ENCODE peak calls at places on chromosomes 1 and 21, in ten cellular contexts. One of them, this sample, is unnamed.

GRCh38 chr1:209601809-209602657 is 18.5 kb downstream of the CAMK1G start:
- DNase-seq in breast epithelium: no peak
- DNase-seq in effector CD4-positive, alpha-beta T cell: no peak
- DNase-seq in activated naive CD4-positive, alpha-beta T cell: no peak
- DNase-seq in psoas muscle: no peak
- DNase-seq in GM13976: no peak
- DNase-seq in RCC 7860: peak
- DNase-seq in activated CD8-positive, alpha-beta T cell treated with anti-CD3 and anti-CD28 coated beads for 36 hours: peak
- DNase-seq in stimulated activated CD4-positive, alpha-beta T cell treated with anti-CD3 and anti-CD28 coated beads, Interleukin-1b, Interleukin-23, amount 100 ng/mL, for 48 hours: peak
- DNase-seq in activated CD8-positive, alpha-beta memory T cell treated with anti-CD3 and anti-CD28 coated beads, Interleukin-2, amount 50 U/mL, for 48 hours: no peak
- DNase-seq in this sample: no peak

GRCh38 chr1:100348549-100349144 is 3.7 kb upstream of the CDC14A start:
- DNase-seq in RCC 7860: no peak
- DNase-seq in effector CD4-positive, alpha-beta T cell: no peak
- DNase-seq in GM13976: no peak
- DNase-seq in psoas muscle: no peak
- DNase-seq in activated CD8-positive, alpha-beta T cell treated with anti-CD3 and anti-CD28 coated beads for 36 hours: no peak
- DNase-seq in stimulated activated CD4-positive, alpha-beta T cell treated with anti-CD3 and anti-CD28 coated beads, Interleukin-1b, Interleukin-23, amount 100 ng/mL, for 48 hours: no peak
- DNase-seq in activated naive CD4-positive, alpha-beta T cell: no peak
- DNase-seq in activated CD8-positive, alpha-beta memory T cell treated with anti-CD3 and anti-CD28 coated beads, Interleukin-2, amount 50 U/mL, for 48 hours: no peak
- DNase-seq in breast epithelium: no peak
- DNase-seq in this sample: no peak

GRCh38 chr1:51840743-51841461 is 37.6 kb downstream of the NRDC start:
- DNase-seq in stimulated activated CD4-positive, alpha-beta T cell treated with anti-CD3 and anti-CD28 coated beads, Interleukin-1b, Interleukin-23, amount 100 ng/mL, for 48 hours: no peak
- DNase-seq in GM13976: no peak
- DNase-seq in effector CD4-positive, alpha-beta T cell: no peak
- DNase-seq in activated CD8-positive, alpha-beta memory T cell treated with anti-CD3 and anti-CD28 coated beads, Interleukin-2, amount 50 U/mL, for 48 hours: no peak
- DNase-seq in activated naive CD4-positive, alpha-beta T cell: no peak
- DNase-seq in breast epithelium: no peak
- DNase-seq in activated CD8-positive, alpha-beta T cell treated with anti-CD3 and anti-CD28 coated beads for 36 hours: no peak
- DNase-seq in RCC 7860: no peak
- DNase-seq in psoas muscle: no peak
- DNase-seq in this sample: no peak

GRCh38 chr1:8061210-8061609 is 35.1 kb upstream of the ERRFI1 start:
- DNase-seq in stimulated activated CD4-positive, alpha-beta T cell treated with anti-CD3 and anti-CD28 coated beads, Interleukin-1b, Interleukin-23, amount 100 ng/mL, for 48 hours: no peak
- DNase-seq in breast epithelium: no peak
- DNase-seq in psoas muscle: no peak
- DNase-seq in effector CD4-positive, alpha-beta T cell: no peak
- DNase-seq in activated CD8-positive, alpha-beta memory T cell treated with anti-CD3 and anti-CD28 coated beads, Interleukin-2, amount 50 U/mL, for 48 hours: no peak
- DNase-seq in activated naive CD4-positive, alpha-beta T cell: no peak
- DNase-seq in RCC 7860: peak
- DNase-seq in activated CD8-positive, alpha-beta T cell treated with anti-CD3 and anti-CD28 coated beads for 36 hours: no peak
- DNase-seq in GM13976: no peak
- DNase-seq in this sample: no peak

GRCh38 chr1:69313118-69313517 is 254.6 kb upstream of the LRRC7 start:
- DNase-seq in effector CD4-positive, alpha-beta T cell: no peak
- DNase-seq in psoas muscle: no peak
- DNase-seq in activated naive CD4-positive, alpha-beta T cell: no peak
- DNase-seq in breast epithelium: no peak
- DNase-seq in stimulated activated CD4-positive, alpha-beta T cell treated with anti-CD3 and anti-CD28 coated beads, Interleukin-1b, Interleukin-23, amount 100 ng/mL, for 48 hours: no peak
- DNase-seq in activated CD8-positive, alpha-beta T cell treated with anti-CD3 and anti-CD28 coated beads for 36 hours: no peak
- DNase-seq in RCC 7860: no peak
- DNase-seq in GM13976: no peak
- DNase-seq in activated CD8-positive, alpha-beta memory T cell treated with anti-CD3 and anti-CD28 coated beads, Interleukin-2, amount 50 U/mL, for 48 hours: no peak
- DNase-seq in this sample: no peak

GRCh38 chr1:115184951-115185331 is 95.6 kb upstream of the TSPAN2 start:
- DNase-seq in psoas muscle: peak
- DNase-seq in activated CD8-positive, alpha-beta T cell treated with anti-CD3 and anti-CD28 coated beads for 36 hours: no peak
- DNase-seq in GM13976: no peak
- DNase-seq in effector CD4-positive, alpha-beta T cell: no peak
- DNase-seq in stimulated activated CD4-positive, alpha-beta T cell treated with anti-CD3 and anti-CD28 coated beads, Interleukin-1b, Interleukin-23, amount 100 ng/mL, for 48 hours: no peak
- DNase-seq in activated naive CD4-positive, alpha-beta T cell: no peak
- DNase-seq in activated CD8-positive, alpha-beta memory T cell treated with anti-CD3 and anti-CD28 coated beads, Interleukin-2, amount 50 U/mL, for 48 hours: no peak
- DNase-seq in breast epithelium: no peak
- DNase-seq in RCC 7860: peak
- DNase-seq in this sample: no peak

GRCh38 chr1:209621329-209621728 is 30.9 kb downstream of the LAMB3 start:
- DNase-seq in stimulated activated CD4-positive, alpha-beta T cell treated with anti-CD3 and anti-CD28 coated beads, Interleukin-1b, Interleukin-23, amount 100 ng/mL, for 48 hours: no peak
- DNase-seq in activated CD8-positive, alpha-beta T cell treated with anti-CD3 and anti-CD28 coated beads for 36 hours: no peak
- DNase-seq in GM13976: no peak
- DNase-seq in psoas muscle: no peak
- DNase-seq in effector CD4-positive, alpha-beta T cell: no peak
- DNase-seq in RCC 7860: no peak
- DNase-seq in activated CD8-positive, alpha-beta memory T cell treated with anti-CD3 and anti-CD28 coated beads, Interleukin-2, amount 50 U/mL, for 48 hours: no peak
- DNase-seq in breast epithelium: no peak
- DNase-seq in activated naive CD4-positive, alpha-beta T cell: no peak
- DNase-seq in this sample: no peak

GRCh38 chr1:183185941-183186490 is at the start of gene LAMC2:
- DNase-seq in stimulated activated CD4-positive, alpha-beta T cell treated with anti-CD3 and anti-CD28 coated beads, Interleukin-1b, Interleukin-23, amount 100 ng/mL, for 48 hours: peak
- DNase-seq in breast epithelium: peak
- DNase-seq in GM13976: peak
- DNase-seq in activated CD8-positive, alpha-beta T cell treated with anti-CD3 and anti-CD28 coated beads for 36 hours: peak
- DNase-seq in activated CD8-positive, alpha-beta memory T cell treated with anti-CD3 and anti-CD28 coated beads, Interleukin-2, amount 50 U/mL, for 48 hours: peak
- DNase-seq in effector CD4-positive, alpha-beta T cell: no peak
- DNase-seq in psoas muscle: no peak
- DNase-seq in activated naive CD4-positive, alpha-beta T cell: no peak
- DNase-seq in RCC 7860: peak
- DNase-seq in this sample: no peak

GRCh38 chr1:187474266-187474665 is 645.5 kb downstream of the PLA2G4A start:
- DNase-seq in stimulated activated CD4-positive, alpha-beta T cell treated with anti-CD3 and anti-CD28 coated beads, Interleukin-1b, Interleukin-23, amount 100 ng/mL, for 48 hours: no peak
- DNase-seq in activated naive CD4-positive, alpha-beta T cell: no peak
- DNase-seq in activated CD8-positive, alpha-beta memory T cell treated with anti-CD3 and anti-CD28 coated beads, Interleukin-2, amount 50 U/mL, for 48 hours: no peak
- DNase-seq in GM13976: no peak
- DNase-seq in psoas muscle: no peak
- DNase-seq in breast epithelium: no peak
- DNase-seq in activated CD8-positive, alpha-beta T cell treated with anti-CD3 and anti-CD28 coated beads for 36 hours: no peak
- DNase-seq in RCC 7860: peak
- DNase-seq in effector CD4-positive, alpha-beta T cell: no peak
- DNase-seq in this sample: no peak

GRCh38 chr21:32604484-32604883 is 7.7 kb downstream of the CFAP298 start:
- DNase-seq in effector CD4-positive, alpha-beta T cell: no peak
- DNase-seq in activated CD8-positive, alpha-beta memory T cell treated with anti-CD3 and anti-CD28 coated beads, Interleukin-2, amount 50 U/mL, for 48 hours: no peak
- DNase-seq in breast epithelium: no peak
- DNase-seq in psoas muscle: no peak
- DNase-seq in stimulated activated CD4-positive, alpha-beta T cell treated with anti-CD3 and anti-CD28 coated beads, Interleukin-1b, Interleukin-23, amount 100 ng/mL, for 48 hours: no peak
- DNase-seq in GM13976: no peak
- DNase-seq in activated CD8-positive, alpha-beta T cell treated with anti-CD3 and anti-CD28 coated beads for 36 hours: no peak
- DNase-seq in activated naive CD4-positive, alpha-beta T cell: no peak
- DNase-seq in RCC 7860: no peak
- DNase-seq in this sample: no peak

GRCh38 chr1:95126366-95126765 is 9.2 kb downstream of the TLCD4 start:
- DNase-seq in GM13976: no peak
- DNase-seq in effector CD4-positive, alpha-beta T cell: no peak
- DNase-seq in RCC 7860: no peak
- DNase-seq in activated naive CD4-positive, alpha-beta T cell: no peak
- DNase-seq in activated CD8-positive, alpha-beta T cell treated with anti-CD3 and anti-CD28 coated beads for 36 hours: no peak
- DNase-seq in psoas muscle: no peak
- DNase-seq in breast epithelium: no peak
- DNase-seq in activated CD8-positive, alpha-beta memory T cell treated with anti-CD3 and anti-CD28 coated beads, Interleukin-2, amount 50 U/mL, for 48 hours: no peak
- DNase-seq in stimulated activated CD4-positive, alpha-beta T cell treated with anti-CD3 and anti-CD28 coated beads, Interleukin-1b, Interleukin-23, amount 100 ng/mL, for 48 hours: no peak
- DNase-seq in this sample: no peak

GRCh38 chr1:212858461-212859265 is 588 bp downstream of the FLVCR1 start:
- DNase-seq in GM13976: peak
- DNase-seq in activated CD8-positive, alpha-beta T cell treated with anti-CD3 and anti-CD28 coated beads for 36 hours: peak
- DNase-seq in RCC 7860: peak
- DNase-seq in stimulated activated CD4-positive, alpha-beta T cell treated with anti-CD3 and anti-CD28 coated beads, Interleukin-1b, Interleukin-23, amount 100 ng/mL, for 48 hours: peak
- DNase-seq in activated naive CD4-positive, alpha-beta T cell: no peak
- DNase-seq in activated CD8-positive, alpha-beta memory T cell treated with anti-CD3 and anti-CD28 coated beads, Interleukin-2, amount 50 U/mL, for 48 hours: peak
- DNase-seq in effector CD4-positive, alpha-beta T cell: no peak
- DNase-seq in breast epithelium: no peak
- DNase-seq in psoas muscle: no peak
- DNase-seq in this sample: peak

GRCh38 chr1:213987876-213988638 is at the start of gene PROX1:
- DNase-seq in RCC 7860: no peak
- DNase-seq in breast epithelium: peak
- DNase-seq in stimulated activated CD4-positive, alpha-beta T cell treated with anti-CD3 and anti-CD28 coated beads, Interleukin-1b, Interleukin-23, amount 100 ng/mL, for 48 hours: peak
- DNase-seq in effector CD4-positive, alpha-beta T cell: no peak
- DNase-seq in psoas muscle: peak
- DNase-seq in activated CD8-positive, alpha-beta memory T cell treated with anti-CD3 and anti-CD28 coated beads, Interleukin-2, amount 50 U/mL, for 48 hours: peak
- DNase-seq in GM13976: peak
- DNase-seq in activated naive CD4-positive, alpha-beta T cell: no peak
- DNase-seq in activated CD8-positive, alpha-beta T cell treated with anti-CD3 and anti-CD28 coated beads for 36 hours: peak
- DNase-seq in this sample: peak

GRCh38 chr1:81008298-81008697 is 792.4 kb upstream of the ADGRL2 start:
- DNase-seq in psoas muscle: no peak
- DNase-seq in activated CD8-positive, alpha-beta memory T cell treated with anti-CD3 and anti-CD28 coated beads, Interleukin-2, amount 50 U/mL, for 48 hours: no peak
- DNase-seq in RCC 7860: no peak
- DNase-seq in effector CD4-positive, alpha-beta T cell: no peak
- DNase-seq in activated CD8-positive, alpha-beta T cell treated with anti-CD3 and anti-CD28 coated beads for 36 hours: no peak
- DNase-seq in breast epithelium: no peak
- DNase-seq in GM13976: no peak
- DNase-seq in stimulated activated CD4-positive, alpha-beta T cell treated with anti-CD3 and anti-CD28 coated beads, Interleukin-1b, Interleukin-23, amount 100 ng/mL, for 48 hours: no peak
- DNase-seq in activated naive CD4-positive, alpha-beta T cell: no peak
- DNase-seq in this sample: no peak

GRCh38 chr1:89310505-89310904 is 37.8 kb upstream of the GBP5 start:
- DNase-seq in stimulated activated CD4-positive, alpha-beta T cell treated with anti-CD3 and anti-CD28 coated beads, Interleukin-1b, Interleukin-23, amount 100 ng/mL, for 48 hours: no peak
- DNase-seq in psoas muscle: no peak
- DNase-seq in activated CD8-positive, alpha-beta memory T cell treated with anti-CD3 and anti-CD28 coated beads, Interleukin-2, amount 50 U/mL, for 48 hours: no peak
- DNase-seq in activated CD8-positive, alpha-beta T cell treated with anti-CD3 and anti-CD28 coated beads for 36 hours: no peak
- DNase-seq in activated naive CD4-positive, alpha-beta T cell: no peak
- DNase-seq in GM13976: peak
- DNase-seq in RCC 7860: no peak
- DNase-seq in breast epithelium: no peak
- DNase-seq in effector CD4-positive, alpha-beta T cell: no peak
- DNase-seq in this sample: no peak

GRCh38 chr1:52825868-52826267 is 16.7 kb upstream of the ZYG11A start:
- DNase-seq in stimulated activated CD4-positive, alpha-beta T cell treated with anti-CD3 and anti-CD28 coated beads, Interleukin-1b, Interleukin-23, amount 100 ng/mL, for 48 hours: no peak
- DNase-seq in psoas muscle: no peak
- DNase-seq in activated naive CD4-positive, alpha-beta T cell: no peak
- DNase-seq in activated CD8-positive, alpha-beta memory T cell treated with anti-CD3 and anti-CD28 coated beads, Interleukin-2, amount 50 U/mL, for 48 hours: no peak
- DNase-seq in GM13976: peak
- DNase-seq in activated CD8-positive, alpha-beta T cell treated with anti-CD3 and anti-CD28 coated beads for 36 hours: no peak
- DNase-seq in effector CD4-positive, alpha-beta T cell: no peak
- DNase-seq in breast epithelium: no peak
- DNase-seq in RCC 7860: no peak
- DNase-seq in this sample: no peak

GRCh38 chr1:182330303-182330702 is 61.3 kb downstream of the GLUL start:
- DNase-seq in activated CD8-positive, alpha-beta T cell treated with anti-CD3 and anti-CD28 coated beads for 36 hours: no peak
- DNase-seq in GM13976: no peak
- DNase-seq in effector CD4-positive, alpha-beta T cell: no peak
- DNase-seq in activated naive CD4-positive, alpha-beta T cell: no peak
- DNase-seq in RCC 7860: no peak
- DNase-seq in psoas muscle: peak
- DNase-seq in activated CD8-positive, alpha-beta memory T cell treated with anti-CD3 and anti-CD28 coated beads, Interleukin-2, amount 50 U/mL, for 48 hours: no peak
- DNase-seq in breast epithelium: no peak
- DNase-seq in stimulated activated CD4-positive, alpha-beta T cell treated with anti-CD3 and anti-CD28 coated beads, Interleukin-1b, Interleukin-23, amount 100 ng/mL, for 48 hours: no peak
- DNase-seq in this sample: no peak

GRCh38 chr1:215911406-215911968 is 344.4 kb downstream of the KCTD3 start:
- DNase-seq in activated CD8-positive, alpha-beta memory T cell treated with anti-CD3 and anti-CD28 coated beads, Interleukin-2, amount 50 U/mL, for 48 hours: no peak
- DNase-seq in psoas muscle: no peak
- DNase-seq in stimulated activated CD4-positive, alpha-beta T cell treated with anti-CD3 and anti-CD28 coated beads, Interleukin-1b, Interleukin-23, amount 100 ng/mL, for 48 hours: no peak
- DNase-seq in activated CD8-positive, alpha-beta T cell treated with anti-CD3 and anti-CD28 coated beads for 36 hours: no peak
- DNase-seq in RCC 7860: no peak
- DNase-seq in effector CD4-positive, alpha-beta T cell: no peak
- DNase-seq in activated naive CD4-positive, alpha-beta T cell: no peak
- DNase-seq in GM13976: no peak
- DNase-seq in breast epithelium: no peak
- DNase-seq in this sample: no peak

GRCh38 chr1:228207851-228208821 is at the start of gene OBSCN:
- DNase-seq in stimulated activated CD4-positive, alpha-beta T cell treated with anti-CD3 and anti-CD28 coated beads, Interleukin-1b, Interleukin-23, amount 100 ng/mL, for 48 hours: no peak
- DNase-seq in RCC 7860: no peak
- DNase-seq in activated CD8-positive, alpha-beta T cell treated with anti-CD3 and anti-CD28 coated beads for 36 hours: no peak
- DNase-seq in activated CD8-positive, alpha-beta memory T cell treated with anti-CD3 and anti-CD28 coated beads, Interleukin-2, amount 50 U/mL, for 48 hours: no peak
- DNase-seq in breast epithelium: no peak
- DNase-seq in effector CD4-positive, alpha-beta T cell: no peak
- DNase-seq in psoas muscle: peak
- DNase-seq in GM13976: no peak
- DNase-seq in activated naive CD4-positive, alpha-beta T cell: no peak
- DNase-seq in this sample: no peak